ENCODE peak calls at places on chromosomes 2 and 18, in seven cellular contexts. G, Z, Y, S, F, D and R are unnamed samples.

GRCh38 chr2:178912416-178913056 is 105.3 kb upstream of the TTN start:
- DNase-seq in G (peak), Z (no peak), Y (no peak), D (peak), F (no peak), S (no peak), R (no peak)

GRCh38 chr18:28177828-28178635 is 1.1 kb upstream of the CDH2 start:
- DNase-seq in F (peak), D (peak), Z (peak), S (peak), Y (peak), G (peak), R (peak)

GRCh38 chr2:67013821-67014220 is 383.3 kb upstream of the ETAA1 start:
- DNase-seq in Y (no peak), Z (no peak), G (no peak), S (no peak), D (no peak), F (no peak), R (no peak)

GRCh38 chr18:56869189-56869777 is 218.1 kb downstream of the WDR7 start:
- DNase-seq in Y (peak), Z (peak), D (peak), F (peak), G (peak), S (peak), R (peak)

GRCh38 chr2:190162851-190163250 is 100.3 kb upstream of the MSTN start:
- DNase-seq in F (no peak), S (no peak), Z (no peak), D (no peak), Y (no peak), G (no peak), R (no peak)

GRCh38 chr2:151575338-151575737 is 158.9 kb downstream of the NEB start:
- DNase-seq in G (peak), D (peak), S (peak), F (peak), Z (no peak), Y (no peak), R (peak)

GRCh38 chr2:220282221-220282620 is 654.8 kb downstream of the SLC4A3 start:
- DNase-seq in D (no peak), F (no peak), Z (no peak), G (peak), Y (no peak), S (no peak), R (no peak)

GRCh38 chr2:237198144-237198900 is 112.6 kb downstream of the COPS8 start:
- DNase-seq in D (no peak), F (no peak), S (no peak), Z (no peak), G (no peak), Y (no peak), R (peak)

GRCh38 chr2:86074256-86074655 is 31.4 kb downstream of the POLR1A start:
- DNase-seq in Y (no peak), G (no peak), Z (no peak), F (no peak), S (no peak), D (peak), R (no peak)

GRCh38 chr2:132037527-132038178 is 124.1 kb downstream of the ANKRD30BL start:
- DNase-seq in Y (no peak), Z (peak), S (peak), G (peak), D (no peak), F (peak), R (peak)

GRCh38 chr2:61733563-61733962 is 120.3 kb downstream of the FAM161A start:
- DNase-seq in G (no peak), S (no peak), D (peak), Z (no peak), F (no peak), Y (no peak), R (no peak)

GRCh38 chr2:238864207-238865014 is 16.5 kb downstream of the TWIST2 start:
- DNase-seq in Z (peak), Y (peak), G (peak), S (peak), F (peak), D (peak), R (peak)

GRCh38 chr2:105617631-105618350 is 126.9 kb upstream of the NCK2 start:
- DNase-seq in Z (no peak), D (no peak), G (peak), Y (no peak), F (peak), S (no peak), R (no peak)

GRCh38 chr2:128310094-128310716 is 8.5 kb downstream of the HS6ST1 start:
- DNase-seq in S (no peak), Z (no peak), Y (no peak), G (no peak), F (no peak), D (peak), R (no peak)